ENCODE peak calls at places on chromosomes 6 and 20, in ten cellular contexts. V is activated T-helper 17 cell treated with anti-CD3 and anti-CD28 coated beads, Interleukin-2, amount 50 U/mL, for 72 hours; C is natural killer cell treated with Interleukin-12 subunit alpha and Interleukin-12 subunit beta and Interleukin-15 and Interleukin-18, amount 100 ng/mL, for 72 hours; K is CD8-positive, alpha-beta T cell; I is activated B cell treated with CpG ODN at 0.5 μM for 24 hours; B is T-cell; Z is RWPE2; Y is stimulated activated naive CD8-positive, alpha-beta T cell treated with anti-CD3 and anti-CD28 coated beads, Interleukin-15, Interleukin-2, amounts not matched to agents 100 U/mL and 50 U/mL, for 24 hours; P is mucosa of descending colon; A is gastroesophageal sphincter. N is an unnamed sample.
A peak's percentile ranks its signal among the peaks of the same experiment; 100 is the strongest.

GRCh38 chr6:54254886-54255285 is 53.4 kb upstream of the TINAG start:
- ATAC-seq in V (no peak), C (no peak), K (no peak), I (no peak), B (no peak), Z (no peak), Y (no peak), P (no peak), A (no peak), N (no peak)

GRCh38 chr6:150691463-150691862 is 91.8 kb downstream of the PLEKHG1 start:
- ATAC-seq in V (no peak), C (no peak), K (no peak), I (peak; percentile 69), B (no peak), Z (no peak), Y (no peak), P (no peak), A (no peak), N (peak; percentile 79)

GRCh38 chr6:257774-258173 is 34.5 kb upstream of the DUSP22 start:
- ATAC-seq in V (peak; percentile 19), C (no peak), K (no peak), I (peak; percentile 42), B (no peak), Z (no peak), Y (no peak), P (peak; percentile 45), A (no peak), N (peak; percentile 89)

GRCh38 chr20:6026051-6026450 is 27.8 kb downstream of the LRRN4 start:
- ATAC-seq in V (peak; percentile 37), C (no peak), K (peak; percentile 62), I (no peak), B (peak; percentile 34), Z (no peak), Y (no peak), P (no peak), A (no peak), N (no peak)

GRCh38 chr6:119028106-119028505 is 50.4 kb downstream of the FAM184A start:
- ATAC-seq in V (no peak), C (no peak), K (no peak), I (no peak), B (no peak), Z (no peak), Y (no peak), P (no peak), A (no peak), N (no peak)

GRCh38 chr20:4100679-4101078 is 85.3 kb upstream of the RNF24 start:
- ATAC-seq in V (peak; percentile 68), C (no peak), K (no peak), I (no peak), B (no peak), Z (peak; percentile 18), Y (peak; percentile 75), P (no peak), A (no peak), N (no peak)

GRCh38 chr6:136437246-136437645 is 113.0 kb downstream of the MAP7 start:
- ATAC-seq in V (no peak), C (no peak), K (no peak), I (no peak), B (no peak), Z (no peak), Y (no peak), P (no peak), A (no peak), N (no peak)

GRCh38 chr6:152310371-152310954 is 326.7 kb downstream of the SYNE1 start:
- ATAC-seq in V (no peak), C (no peak), K (peak; percentile 14), I (no peak), B (no peak), Z (no peak), Y (no peak), P (no peak), A (no peak), N (no peak)

GRCh38 chr20:44810061-44810390 is 320 bp downstream of the RIMS4 start:
- ATAC-seq in V (no peak), C (no peak), K (no peak), I (no peak), B (no peak), Z (peak; percentile 30), Y (no peak), P (no peak), A (no peak), N (no peak)

GRCh38 chr6:137013738-137014602 is 30.8 kb downstream of the IL20RA start:
- ATAC-seq in V (no peak), C (no peak), K (no peak), I (no peak), B (no peak), Z (peak; percentile 92), Y (no peak), P (peak; percentile 83), A (peak; percentile 88), N (no peak)

GRCh38 chr6:82832811-82833210 is 232.8 kb downstream of the UBE3D start:
- ATAC-seq in V (no peak), C (no peak), K (no peak), I (no peak), B (no peak), Z (no peak), Y (no peak), P (no peak), A (no peak), N (no peak)

GRCh38 chr6:80872194-80872950 is 765.9 kb downstream of the BCKDHB start:
- ATAC-seq in V (no peak), C (no peak), K (no peak), I (no peak), B (no peak), Z (no peak), Y (no peak), P (no peak), A (no peak), N (no peak)

GRCh38 chr6:112180095-112180820 is 74.1 kb downstream of the LAMA4 start:
- ATAC-seq in V (peak; percentile 71), C (no peak), K (peak; percentile 58), I (peak; percentile 57), B (no peak), Z (peak; percentile 73), Y (peak; percentile 66), P (peak; percentile 52), A (no peak), N (no peak)

GRCh38 chr6:27260836-27261375 is 13.4 kb downstream of the PRSS16 start:
- ATAC-seq in V (no peak), C (no peak), K (no peak), I (no peak), B (no peak), Z (no peak), Y (no peak), P (no peak), A (no peak), N (no peak)

GRCh38 chr6:89997456-89998445 is 103.5 kb downstream of the GJA10 start:
- ATAC-seq in V (no peak), C (no peak), K (no peak), I (no peak), B (no peak), Z (no peak), Y (no peak), P (peak; percentile 63), A (peak; percentile 71), N (no peak)

GRCh38 chr20:58970146-58970545 is 10.9 kb upstream of the NELFCD start:
- ATAC-seq in V (no peak), C (no peak), K (no peak), I (peak; percentile 62), B (no peak), Z (no peak), Y (no peak), P (no peak), A (no peak), N (no peak)

GRCh38 chr6:75349262-75349984 is 64.8 kb upstream of the TMEM30A start:
- ATAC-seq in V (no peak), C (no peak), K (no peak), I (no peak), B (no peak), Z (peak; percentile 40), Y (no peak), P (peak; percentile 69), A (peak; percentile 34), N (no peak)

GRCh38 chr20:35253010-35253409 is 24.9 kb downstream of the MMP24OS start:
- ATAC-seq in V (no peak), C (no peak), K (no peak), I (no peak), B (no peak), Z (no peak), Y (no peak), P (peak; percentile 35), A (no peak), N (no peak)

GRCh38 chr20:50815162-50815989 is 20.5 kb downstream of the BCAS4 start:
- ATAC-seq in V (no peak), C (no peak), K (peak; percentile 12), I (peak; percentile 56), B (peak; percentile 16), Z (peak; percentile 31), Y (peak; percentile 37), P (peak; percentile 26), A (peak; percentile 40), N (peak; percentile 80)

GRCh38 chr6:155248021-155249001 is 15.5 kb upstream of the CLDN20 start:
- ATAC-seq in V (peak; percentile 51), C (peak; percentile 64), K (no peak), I (peak; percentile 49), B (no peak), Z (peak; percentile 54), Y (no peak), P (peak; percentile 65), A (peak; percentile 67), N (peak; percentile 72)

GRCh38 chr6:13681305-13682061 is 30.2 kb downstream of the RANBP9 start:
- ATAC-seq in V (peak; percentile 76), C (peak; percentile 57), K (peak; percentile 79), I (no peak), B (peak; percentile 60), Z (no peak), Y (peak; percentile 49), P (peak; percentile 32), A (no peak), N (peak; percentile 53)

GRCh38 chr20:63139369-63139768 is 76.6 kb downstream of the YTHDF1 start:
- ATAC-seq in V (no peak), C (no peak), K (no peak), I (no peak), B (no peak), Z (no peak), Y (no peak), P (no peak), A (no peak), N (no peak)

GRCh38 chr6:92723390-92723931 is 695.9 kb downstream of the EPHA7 start:
- ATAC-seq in V (peak; percentile 76), C (peak; percentile 15), K (no peak), I (peak; percentile 45), B (no peak), Z (no peak), Y (peak; percentile 19), P (peak; percentile 24), A (no peak), N (peak; percentile 57)

GRCh38 chr6:37516920-37517405 is 17.3 kb upstream of the CCDC167 start:
- ATAC-seq in V (peak; percentile 1), C (peak; percentile 62), K (peak; percentile 5), I (no peak), B (peak; percentile 6), Z (no peak), Y (peak; percentile 3), P (peak; percentile 7), A (no peak), N (peak; percentile 2)

GRCh38 chr20:48912065-48912464 is 9.4 kb upstream of the ARFGEF2 start:
- ATAC-seq in V (no peak), C (no peak), K (no peak), I (peak; percentile 97), B (no peak), Z (no peak), Y (peak; percentile 25), P (peak; percentile 77), A (no peak), N (peak; percentile 98)

GRCh38 chr6:118296129-118296852 is 251.8 kb upstream of the PLN start:
- ATAC-seq in V (no peak), C (peak; percentile 48), K (no peak), I (no peak), B (no peak), Z (no peak), Y (no peak), P (no peak), A (no peak), N (no peak)

GRCh38 chr20:3190681-3191111 is 13.8 kb downstream of the DDRGK1 start:
- ATAC-seq in V (no peak), C (no peak), K (no peak), I (no peak), B (no peak), Z (no peak), Y (no peak), P (no peak), A (no peak), N (no peak)

GRCh38 chr20:46572181-46572580 is 21.7 kb upstream of the OCSTAMP start:
- ATAC-seq in V (no peak), C (no peak), K (no peak), I (no peak), B (no peak), Z (no peak), Y (no peak), P (no peak), A (peak; percentile 57), N (peak; percentile 36)